ENCODE peak calls at places on chromosome 14, in four cellular contexts. Y is K562, T is HepG2, C is SK-N-SH. N is an unnamed sample.

GRCh38 chr14:50318031-50318626 is 6.0 kb downstream of the DMAC2L start:
- DNase-seq in Y (no peak), T (peak), C (peak), N (peak)

GRCh38 chr14:24634158-24634557 is at the start of gene GZMB:
- DNase-seq in Y (no peak), T (no peak), C (no peak), N (no peak)

GRCh38 chr14:22289570-22289969 is 299.5 kb downstream of the DAD1 start:
- DNase-seq in Y (no peak), T (no peak), C (no peak), N (no peak)

GRCh38 chr14:105891631-105892452 is 365.5 kb downstream of the TMEM121 start:
- DNase-seq in Y (peak), T (no peak), C (no peak), N (no peak)

GRCh38 chr14:91417983-91418386 is 365 bp upstream of the CCDC88C start:
- DNase-seq in Y (peak), T (peak), C (peak), N (peak)

GRCh38 chr14:29584992-29585391 is 342.7 kb downstream of the PRKD1 start:
- DNase-seq in Y (no peak), T (peak), C (no peak), N (no peak)

GRCh38 chr14:103207404-103208072 is 84.3 kb downstream of the TNFAIP2 start:
- DNase-seq in Y (no peak), T (no peak), C (peak), N (no peak)

GRCh38 chr14:104229621-104230041 is 91.2 kb downstream of the KIF26A start:
- DNase-seq in Y (no peak), T (no peak), C (no peak), N (no peak)

GRCh38 chr14:78950654-78951053 is 780.5 kb downstream of the NRXN3 start:
- DNase-seq in Y (no peak), T (no peak), C (no peak), N (no peak)

GRCh38 chr14:52111583-52111982 is 42.7 kb upstream of the NID2 start:
- DNase-seq in Y (no peak), T (no peak), C (no peak), N (peak)

GRCh38 chr14:36717363-36717762 is 55.7 kb downstream of the PAX9 start:
- DNase-seq in Y (no peak), T (peak), C (no peak), N (no peak)

GRCh38 chr14:104510216-104510615 is 69.3 kb upstream of the C14orf180 start:
- DNase-seq in Y (no peak), T (no peak), C (peak), N (no peak)

GRCh38 chr14:101961011-101961721 is 3.2 kb upstream of the DYNC1H1 start:
- DNase-seq in Y (peak), T (peak), C (peak), N (peak)

GRCh38 chr14:24070285-24071143 is 848 bp upstream of the CPNE6 start:
- DNase-seq in Y (no peak), T (no peak), C (no peak), N (no peak)

GRCh38 chr14:54435500-54435981 is 5.6 kb downstream of the CNIH1 start:
- DNase-seq in Y (peak), T (no peak), C (no peak), N (no peak)

GRCh38 chr14:104888489-104889373 is 23.7 kb downstream of the CEP170B start:
- DNase-seq in Y (no peak), T (no peak), C (no peak), N (no peak)

GRCh38 chr14:53520529-53520928 is 367.4 kb upstream of the DDHD1 start:
- DNase-seq in Y (no peak), T (no peak), C (no peak), N (no peak)

GRCh38 chr14:39303100-39303499 is 69.4 kb downstream of the MIA2 start:
- DNase-seq in Y (no peak), T (no peak), C (no peak), N (no peak)

GRCh38 chr14:50542941-50543418 is 10.6 kb upstream of the MAP4K5 start:
- DNase-seq in Y (peak), T (peak), C (peak), N (peak)

GRCh38 chr14:45051896-45052295 is 32.0 kb upstream of the PRPF39 start:
- DNase-seq in Y (no peak), T (no peak), C (no peak), N (no peak)

GRCh38 chr14:95321201-95321600 is 1.5 kb upstream of the CLMN start:
- DNase-seq in Y (no peak), T (no peak), C (no peak), N (no peak)

GRCh38 chr14:75720828-75721227 is 59.8 kb downstream of the TTLL5 start:
- DNase-seq in Y (no peak), T (no peak), C (no peak), N (no peak)

GRCh38 chr14:79044894-79045624 is 874.9 kb downstream of the NRXN3 start:
- DNase-seq in Y (no peak), T (no peak), C (no peak), N (no peak)

GRCh38 chr14:23381871-23382270 is 5.0 kb downstream of the CMTM5 start:
- DNase-seq in Y (no peak), T (no peak), C (no peak), N (no peak)

GRCh38 chr14:87797001-87797400 is 196.0 kb downstream of the GALC start:
- DNase-seq in Y (no peak), T (no peak), C (no peak), N (no peak)

GRCh38 chr14:21095430-21096205 is 2.8 kb downstream of the ZNF219 start:
- DNase-seq in Y (no peak), T (no peak), C (peak), N (no peak)

GRCh38 chr14:87994974-87995373 is 2.0 kb upstream of the GALC start:
- DNase-seq in Y (no peak), T (peak), C (no peak), N (no peak)

GRCh38 chr14:54653764-54654469 is 87.0 kb downstream of the SAMD4A start:
- DNase-seq in Y (no peak), T (peak), C (no peak), N (no peak)

GRCh38 chr14:47675489-47676300 is at the start of gene MDGA2:
- DNase-seq in Y (no peak), T (no peak), C (peak), N (no peak)

DNA sequence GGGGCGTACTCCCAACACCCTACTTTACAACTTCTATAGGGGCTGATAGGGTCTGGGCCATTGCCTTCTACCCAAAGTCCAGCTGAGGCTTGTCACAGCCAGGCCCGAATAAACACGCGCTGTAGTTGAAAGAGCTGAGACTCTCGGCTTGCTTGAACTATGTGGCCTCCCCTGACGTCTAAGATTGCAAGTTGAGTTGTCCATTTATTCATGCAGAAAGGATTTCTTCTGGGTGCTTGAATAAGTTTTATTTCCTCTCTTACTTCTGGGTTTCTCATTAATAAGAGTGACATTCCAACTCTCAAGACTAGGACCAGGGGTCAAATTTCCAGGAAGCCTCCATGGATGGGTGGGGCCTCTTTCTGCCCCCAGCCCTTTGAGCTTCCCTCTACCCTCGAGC is 74.4 kb upstream of the VRK1 start:
- DNase-seq in Y (no peak), T (no peak), C (no peak), N (no peak)
- TF ChIP-seq ELF1 in Y (no peak), T (no peak), C (no peak), N (no peak)

GRCh38 chr14:64970776-64971451 is 1.2 kb downstream of the RAB15 start:
- DNase-seq in Y (no peak), T (no peak), C (no peak), N (no peak)
- H3K4me3 ChIP-seq in Y (no peak), T (peak), C (peak), N (peak)

GRCh38 chr14:71762575-71762974 is 169.7 kb upstream of the RGS6 start:
- DNase-seq in Y (no peak), T (no peak), C (no peak), N (no peak)
- TF ChIP-seq YY1 in Y (no peak), T (no peak), C (no peak), N (no peak)

GRCh38 chr14:81125536-81125935 is 95.2 kb downstream of the GTF2A1 start:
- DNase-seq in Y (no peak), T (no peak), C (no peak), N (no peak)
- TF ChIP-seq ELF1 in Y (no peak), T (no peak), C (no peak), N (no peak)

DNA sequence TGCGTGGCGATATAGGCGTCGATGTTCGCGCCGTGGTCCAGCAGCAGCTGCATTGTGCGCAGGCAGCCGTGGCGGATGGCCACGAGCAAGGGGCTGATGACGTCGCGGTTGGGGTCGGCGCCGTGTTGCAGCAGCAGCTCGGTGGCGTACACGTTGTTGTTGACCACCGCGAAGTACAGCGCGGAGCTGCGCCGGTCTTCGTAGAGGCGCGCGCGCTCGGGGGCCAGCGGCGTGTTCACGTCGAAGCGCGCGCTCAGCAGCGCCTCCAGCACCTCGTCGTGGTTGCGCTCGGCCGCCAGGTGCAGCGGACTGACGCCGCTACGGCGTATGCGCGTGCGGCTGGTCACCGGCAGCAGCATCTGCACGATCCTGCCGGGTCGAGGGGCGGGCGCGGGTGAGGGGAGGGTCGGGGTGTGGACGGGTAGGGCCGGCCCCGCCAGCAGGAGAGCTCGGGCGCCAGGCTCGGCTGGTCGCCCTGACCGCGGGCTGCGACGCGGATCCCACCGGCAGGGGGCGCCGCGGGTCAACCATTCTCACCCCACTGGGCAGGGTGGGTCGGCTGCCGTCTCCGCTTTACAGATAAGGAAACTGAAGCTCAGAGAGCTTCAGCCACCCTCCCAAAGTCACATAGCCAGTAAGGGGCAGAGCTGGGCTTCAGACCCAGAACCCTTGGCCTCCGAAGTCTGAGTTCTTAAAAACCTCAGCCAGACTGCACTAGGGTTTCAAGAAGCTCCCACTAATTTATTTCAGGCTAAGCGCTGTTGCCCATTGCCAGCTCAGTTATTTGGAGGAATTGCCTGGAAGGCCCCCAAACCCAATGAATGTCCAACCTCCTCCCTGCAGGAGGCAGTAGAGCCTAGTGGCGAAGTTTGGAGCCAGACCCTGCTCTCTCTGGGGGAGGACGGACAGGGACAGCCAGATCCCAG is 12.4 kb downstream of the FAM181A start:
- DNase-seq in Y (peak), T (no peak), C (peak), N (peak)
- H3K4me3 ChIP-seq in Y (no peak), T (no peak), C (peak), N (peak)

GRCh38 chr14:92560106-92560865 is 46.7 kb downstream of the RIN3 start:
- DNase-seq in Y (no peak), T (no peak), C (no peak), N (no peak)
- TF ChIP-seq YY1 in Y (no peak), T (no peak), C (no peak), N (no peak)

GRCh38 chr14:93982684-93983007 is 6.3 kb upstream of the ASB2 start:
- DNase-seq in Y (no peak), T (no peak), C (no peak), N (no peak)

GRCh38 chr14:93986972-93987371 is 10.1 kb upstream of the CCDC197 start:
- DNase-seq in Y (no peak), T (no peak), C (no peak), N (no peak)

GRCh38 chr14:93984070-93984469 is 7.7 kb upstream of the ASB2 start:
- DNase-seq in Y (no peak), T (no peak), C (no peak), N (no peak)

GRCh38 chr14:93987376-93987775 is 9.7 kb upstream of the CCDC197 start:
- DNase-seq in Y (no peak), T (no peak), C (no peak), N (no peak)

DNA sequence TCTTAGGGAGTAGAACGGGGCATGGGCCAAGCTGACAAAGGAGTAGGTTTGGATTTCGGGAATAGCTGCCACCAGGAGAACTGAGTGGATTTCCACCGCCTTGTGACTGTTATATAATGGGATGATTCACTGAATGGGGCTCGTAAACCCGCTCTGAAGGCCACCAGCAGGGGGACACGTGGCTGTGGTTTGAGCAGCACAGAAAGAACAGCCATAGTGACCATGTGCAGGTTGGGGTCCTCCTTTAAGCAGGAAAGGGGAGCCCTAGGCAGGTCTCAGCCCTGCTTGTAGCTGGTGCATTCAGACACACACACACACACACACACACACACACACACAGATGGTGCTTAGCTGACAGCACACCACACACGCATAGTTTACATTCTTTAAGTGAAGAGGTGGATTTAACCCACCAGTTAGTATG is 8.6 kb upstream of the ASB2 start:
- DNase-seq in Y (peak), T (peak), C (peak), N (peak)
- TF ChIP-seq ELF1 in Y (no peak), T (no peak), C (no peak), N (no peak)

DNA sequence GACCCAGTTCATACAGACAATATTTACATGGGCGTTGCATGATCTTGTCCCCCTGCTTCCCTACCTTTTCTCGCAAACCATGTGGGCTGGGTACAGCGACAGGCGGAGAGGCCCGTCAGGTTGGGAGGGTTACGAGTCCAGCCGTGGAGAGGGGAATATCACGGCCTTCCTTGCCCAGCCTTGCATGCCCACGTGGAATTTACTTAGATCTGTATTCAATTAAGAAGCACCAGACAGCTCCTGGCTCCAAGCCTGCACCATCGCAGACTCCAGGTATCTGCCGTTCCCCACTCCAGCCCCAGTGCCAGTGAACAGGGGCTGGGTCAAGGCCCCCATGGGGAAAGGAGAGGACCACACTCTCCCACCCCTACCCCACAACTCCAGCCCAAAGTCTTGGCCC is 29.8 kb downstream of the BCL11B start:
- DNase-seq in Y (no peak), T (no peak), C (no peak), N (no peak)
- H3K4me3 ChIP-seq in Y (no peak), T (no peak), C (no peak), N (no peak)

GRCh38 chr14:61186793-61187641 is 94.1 kb downstream of the TMEM30B start:
- DNase-seq in Y (no peak), T (no peak), C (no peak), N (no peak)

GRCh38 chr14:61188196-61188595 is 92.9 kb downstream of the TMEM30B start:
- DNase-seq in Y (no peak), T (no peak), C (no peak), N (no peak)

GRCh38 chr14:61187642-61187905 is 93.6 kb downstream of the TMEM30B start:
- DNase-seq in Y (no peak), T (no peak), C (no peak), N (no peak)

GRCh38 chr14:61190341-61190740 is 90.8 kb downstream of the TMEM30B start:
- DNase-seq in Y (no peak), T (no peak), C (no peak), N (no peak)

GRCh38 chr14:61188936-61189808 is 92.0 kb downstream of the TMEM30B start:
- DNase-seq in Y (peak), T (peak), C (peak), N (no peak)
- TF ChIP-seq YY1 in Y (no peak), T (no peak), C (no peak), N (no peak)

DNA sequence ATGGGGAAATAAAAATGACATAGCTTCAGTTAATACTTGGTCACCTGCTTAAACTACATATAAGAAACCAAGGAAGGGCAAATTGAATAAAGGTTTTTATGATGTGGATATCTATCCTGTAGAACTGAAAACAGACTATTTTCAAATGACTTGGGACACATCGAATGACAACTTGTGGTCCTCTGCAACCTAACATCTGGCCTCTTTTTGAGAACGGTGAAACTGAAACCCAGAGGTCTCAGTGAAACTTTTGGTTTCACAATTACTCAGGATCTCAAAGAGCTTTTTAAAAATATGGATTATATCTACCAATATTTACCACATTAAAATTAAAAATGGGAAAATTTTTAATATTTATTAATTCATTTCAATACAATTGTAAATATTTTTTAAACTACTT is 65.2 kb downstream of the PPP2R5E start:
- DNase-seq in Y (no peak), T (no peak), C (no peak), N (no peak)
- TF ChIP-seq ELF1 in Y (no peak), T (no peak), C (no peak), N (no peak)